ENCODE peak calls at places on chromosomes 2 and 18, in nine cellular contexts. I is A549; Y is AG04450; V is CD8-positive, alpha-beta memory T cell; F is uterus; H is adrenal gland; C is pancreas; O is prostate gland; E is OCI-LY7. X is an unnamed sample.

GRCh38 chr2:181393472-181393871 is 63.7 kb upstream of the ITGA4 start:
- DNase-seq in O (no peak), H (no peak), I (peak), Y (no peak), V (peak), E (no peak), F (no peak), C (no peak), X (no peak)

GRCh38 chr2:33068261-33068660 is 121.5 kb downstream of the LTBP1 start:
- DNase-seq in C (no peak), I (peak), O (no peak), E (no peak), H (no peak), F (no peak), Y (peak), V (no peak), X (no peak)

GRCh38 chr2:69217333-69218080 is 169.5 kb downstream of the GFPT1 start:
- DNase-seq in V (no peak), F (no peak), H (no peak), E (no peak), I (no peak), C (no peak), O (no peak), Y (no peak), X (no peak)

GRCh38 chr2:128491845-128492244 is 173.2 kb upstream of the HS6ST1 start:
- DNase-seq in H (peak), F (no peak), V (no peak), Y (no peak), E (no peak), C (no peak), I (no peak), O (no peak), X (no peak)

GRCh38 chr2:217434183-217434620 is 568.6 kb downstream of the TNS1 start:
- DNase-seq in Y (peak), F (peak), V (peak), E (peak), C (peak), H (peak), O (peak), I (peak), X (peak)

GRCh38 chr2:157940024-157940423 is 63.9 kb upstream of the ACVR1 start:
- DNase-seq in C (no peak), O (no peak), V (no peak), Y (no peak), F (no peak), H (no peak), E (no peak), I (no peak), X (no peak)

GRCh38 chr2:37367984-37368383 is 23.6 kb downstream of the QPCT start:
- DNase-seq in H (no peak), C (no peak), V (no peak), E (no peak), O (no peak), F (no peak), Y (no peak), I (no peak), X (no peak)

GRCh38 chr2:43542285-43542933 is 53.4 kb downstream of the THADA start:
- DNase-seq in Y (no peak), H (no peak), O (no peak), E (peak), V (peak), F (no peak), I (peak), C (no peak), X (no peak)

GRCh38 chr2:124877065-124877671 is 852.1 kb downstream of the CNTNAP5 start:
- DNase-seq in I (no peak), H (no peak), C (no peak), Y (no peak), V (no peak), F (no peak), O (no peak), E (no peak), X (no peak)

GRCh38 chr2:128821010-128821409 is 502.3 kb upstream of the HS6ST1 start:
- DNase-seq in H (no peak), F (no peak), Y (no peak), C (no peak), I (no peak), V (no peak), O (no peak), E (no peak), X (no peak)

GRCh38 chr18:49784427-49785185 is 28.7 kb downstream of the ACAA2 start:
- DNase-seq in Y (no peak), O (no peak), F (no peak), V (no peak), E (no peak), I (no peak), H (no peak), C (no peak), X (no peak)

GRCh38 chr2:192029089-192029488 is 165.6 kb downstream of the TMEFF2 start:
- DNase-seq in F (no peak), O (no peak), V (no peak), H (no peak), E (peak), C (no peak), Y (no peak), I (peak), X (no peak)

GRCh38 chr2:225207026-225207425 is 164.8 kb upstream of the DOCK10 start:
- DNase-seq in I (no peak), V (no peak), Y (no peak), H (no peak), E (no peak), F (no peak), O (no peak), C (no peak), X (no peak)

GRCh38 chr2:148179724-148180123 is 158.8 kb downstream of the MBD5 start:
- DNase-seq in O (no peak), V (no peak), C (no peak), E (no peak), I (no peak), Y (no peak), H (no peak), F (no peak), X (no peak)

GRCh38 chr2:148172131-148172753 is 151.4 kb downstream of the MBD5 start:
- DNase-seq in E (no peak), O (no peak), Y (no peak), V (no peak), H (no peak), F (no peak), C (no peak), I (no peak), X (peak)

GRCh38 chr2:148173168-148173567 is 152.3 kb downstream of the MBD5 start:
- DNase-seq in O (no peak), I (no peak), F (no peak), E (no peak), H (no peak), C (no peak), Y (no peak), V (no peak), X (no peak)

DNA sequence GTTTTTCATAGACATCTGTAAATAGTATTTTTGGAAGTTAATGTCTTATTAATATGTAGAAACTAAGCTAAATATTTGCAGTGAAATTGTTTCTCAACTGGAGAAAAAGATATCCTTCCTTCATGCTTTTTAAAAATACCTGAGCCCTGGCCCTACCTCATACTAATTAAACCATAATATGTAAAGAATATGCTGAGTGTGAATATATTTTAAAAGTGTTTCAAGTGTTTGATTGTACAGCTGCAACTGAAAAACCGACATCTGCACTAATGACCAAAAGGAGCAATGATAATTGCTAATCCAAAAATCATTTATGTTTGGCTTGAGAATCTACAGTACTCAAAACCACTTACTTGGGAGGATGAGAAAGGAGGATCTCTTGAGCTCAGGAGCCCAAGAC is 156.7 kb downstream of the MBD5 start:
- DNase-seq in C (no peak), E (no peak), H (no peak), V (no peak), I (no peak), O (no peak), F (no peak), Y (no peak), X (no peak)
- H3K27ac ChIP-seq in C (no peak), E (no peak), H (no peak), V (no peak), I (no peak), O (no peak), F (no peak), Y (no peak), X (no peak)

DNA sequence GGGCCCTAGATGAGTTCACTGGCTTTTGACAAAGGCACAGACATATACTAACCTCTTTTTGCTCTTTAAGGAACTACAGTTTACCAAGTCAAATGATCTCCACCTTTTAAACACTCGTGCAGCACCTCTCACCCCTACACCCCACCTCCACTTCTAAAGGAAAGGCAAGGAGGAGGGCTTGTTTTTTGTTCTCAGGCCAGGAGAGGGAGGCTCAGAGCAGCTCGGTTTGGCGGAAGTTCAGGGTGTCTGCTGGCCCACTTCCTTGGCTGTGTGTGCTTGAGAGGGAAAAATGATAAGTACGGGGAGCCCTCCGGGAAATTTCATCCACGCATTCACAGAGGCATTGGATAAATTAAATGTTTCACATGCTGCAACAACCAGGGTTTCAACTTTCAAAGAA is 667.9 kb downstream of the BCL11A start:
- DNase-seq in O (no peak), I (no peak), E (peak), C (peak), H (no peak), V (no peak), F (no peak), Y (no peak), X (peak)
- H3K27ac ChIP-seq in O (no peak), I (no peak), E (no peak), C (no peak), H (no peak), V (no peak), F (no peak), Y (no peak), X (no peak)

DNA sequence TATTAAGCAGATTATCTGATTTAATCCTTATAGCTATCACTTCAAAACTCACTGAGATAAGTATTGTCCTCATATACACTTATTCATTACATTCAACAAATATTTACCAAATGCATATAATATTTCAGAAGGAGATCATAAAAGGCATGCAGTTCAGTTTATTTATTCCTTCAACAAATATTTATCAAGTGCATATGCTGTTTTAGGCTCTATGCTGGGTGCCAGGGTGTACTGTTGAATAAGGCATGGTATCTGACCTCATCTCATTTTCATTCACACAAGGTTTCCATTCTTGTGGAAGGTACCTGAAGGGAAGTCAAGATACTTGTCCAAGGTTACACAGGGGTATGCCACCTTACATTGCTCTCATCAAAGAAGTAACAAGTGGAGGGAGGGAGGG is 213.0 kb downstream of the INSIG2 start:
- DNase-seq in I (no peak), E (no peak), H (no peak), V (no peak), C (no peak), Y (no peak), F (no peak), O (no peak), X (no peak)
- H3K27ac ChIP-seq in I (no peak), E (no peak), H (no peak), V (no peak), C (no peak), Y (no peak), F (no peak), O (no peak), X (no peak)

GRCh38 chr18:59705145-59705544 is 7.9 kb upstream of the CCBE1 start:
- DNase-seq in H (no peak), Y (peak), F (no peak), E (no peak), I (no peak), V (no peak), O (no peak), C (no peak), X (no peak)
- H3K27ac ChIP-seq in H (no peak), Y (no peak), F (no peak), E (no peak), I (no peak), V (no peak), O (no peak), C (no peak), X (no peak)

DNA sequence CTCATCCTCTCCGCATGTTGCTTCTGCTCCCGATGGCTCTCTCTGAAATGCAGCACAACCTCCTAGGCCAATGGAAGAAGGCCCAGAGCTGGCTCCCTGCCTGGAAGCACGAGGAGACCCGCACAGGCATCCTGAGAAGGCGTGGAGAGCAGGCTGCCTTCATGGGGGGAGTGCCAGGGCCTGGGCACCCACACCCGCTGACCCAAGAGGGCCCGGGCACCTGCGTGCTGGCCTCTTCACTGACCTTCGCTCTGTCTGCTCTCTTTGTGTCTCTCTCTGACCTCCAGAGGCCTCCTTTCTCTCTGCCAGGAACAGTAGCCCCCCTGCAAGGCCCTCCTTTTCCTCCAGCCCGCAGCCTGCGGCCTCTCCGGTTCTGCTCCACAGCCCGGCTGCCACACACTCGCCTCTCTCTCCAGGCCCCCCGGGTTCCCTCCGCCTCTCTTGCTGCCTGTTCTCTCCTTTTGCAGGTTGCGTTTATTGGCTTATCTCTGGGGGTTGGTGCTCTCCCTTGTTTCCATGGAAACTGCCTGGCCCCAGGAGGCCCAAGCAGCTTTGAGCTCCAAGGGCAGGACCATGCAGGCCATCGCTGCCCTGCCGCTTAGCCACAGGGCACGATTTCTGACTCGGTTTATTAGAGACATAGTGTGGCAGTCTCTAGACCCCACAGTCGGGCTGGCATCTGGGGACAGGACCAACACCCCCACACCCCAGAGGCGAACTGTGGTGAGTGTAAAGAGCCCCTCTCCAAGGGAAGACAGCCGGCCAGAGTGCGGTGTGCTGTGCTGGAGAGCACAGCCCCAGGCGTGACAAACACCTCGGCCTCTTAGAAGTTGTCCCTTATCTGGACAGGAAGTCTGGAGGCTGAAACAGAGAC is 1.7 kb downstream of the MZT2B start:
- DNase-seq in V (no peak), H (peak), Y (no peak), F (peak), C (no peak), I (no peak), E (no peak), O (no peak), X (peak)
- H3K27ac ChIP-seq in V (no peak), H (no peak), Y (no peak), F (peak), C (no peak), I (peak), E (peak), O (no peak), X (no peak)

GRCh38 chr2:10345126-10345525 is 42.4 kb downstream of the HPCAL1 start:
- DNase-seq in I (no peak), Y (no peak), V (no peak), E (no peak), O (no peak), F (no peak), H (no peak), C (no peak), X (no peak)

GRCh38 chr2:10343658-10344057 is 41.0 kb downstream of the HPCAL1 start:
- DNase-seq in E (no peak), F (no peak), I (no peak), O (no peak), Y (no peak), C (no peak), H (no peak), V (no peak), X (no peak)

GRCh38 chr2:10344105-10345066 is 41.7 kb downstream of the HPCAL1 start:
- DNase-seq in E (no peak), I (no peak), O (no peak), C (no peak), V (no peak), F (no peak), Y (no peak), H (no peak), X (no peak)

GRCh38 chr2:10342245-10342951 is 39.7 kb downstream of the HPCAL1 start:
- DNase-seq in F (peak), Y (no peak), C (no peak), H (no peak), O (no peak), E (no peak), V (no peak), I (no peak), X (no peak)

DNA sequence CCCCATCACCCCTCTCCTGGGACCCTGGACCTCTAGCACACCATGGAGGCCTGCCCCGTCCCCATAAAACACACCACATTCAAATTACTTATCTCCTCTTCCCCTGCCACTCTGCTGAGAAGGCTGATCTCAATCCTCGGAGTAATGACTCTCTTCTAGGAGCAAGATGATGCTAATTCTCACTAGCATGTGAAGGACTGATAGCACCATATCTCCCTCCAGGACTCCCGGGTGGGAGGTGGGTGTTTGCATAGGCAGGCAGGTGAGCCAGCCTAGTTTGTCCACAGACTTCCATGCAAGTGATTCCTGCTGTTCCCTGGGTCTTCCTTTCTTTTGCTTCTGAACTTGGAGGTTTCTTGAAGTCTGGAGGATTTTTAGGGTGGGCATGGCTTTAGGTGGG is 40.5 kb downstream of the HPCAL1 start:
- DNase-seq in I (no peak), F (no peak), O (no peak), E (no peak), V (no peak), C (no peak), Y (no peak), H (no peak), X (no peak)
- H3K27ac ChIP-seq in I (peak), F (peak), O (peak), E (no peak), V (no peak), C (no peak), Y (no peak), H (no peak), X (no peak)